ENCODE peak calls at places on chromosomes 4 and X, in four cellular contexts. H is stimulated activated CD4-positive, alpha-beta T cell treated with anti-CD3 and anti-CD28 coated beads, Interleukin-1b, Interleukin-23, amount 100 ng/mL, for 24 hours; L is keratinocyte; U is amniotic stem cell. D is an unnamed sample.

GRCh38 chrX:95076449-95076848 is 1402.4 kb downstream of the FAM133A start:
- DNase-seq in L (no peak), U (peak; percentile 57), H (no peak), D (peak; percentile 21)

GRCh38 chr4:2936773-2937145 is 26.4 kb downstream of the NOP14 start:
- DNase-seq in H (no peak), U (no peak), L (peak; percentile 74), D (no peak)

GRCh38 chr4:153909672-153910071 is 120.8 kb upstream of the SFRP2 start:
- DNase-seq in U (no peak), L (no peak), H (no peak), D (no peak)

GRCh38 chrX:109049903-109050302 is 313.5 kb upstream of the IRS4 start:
- DNase-seq in H (no peak), L (no peak), U (no peak), D (no peak)

GRCh38 chr4:3867403-3868100 is 101.4 kb downstream of the ADRA2C start:
- DNase-seq in L (no peak), U (no peak), H (no peak), D (peak; percentile 35)

GRCh38 chr4:164509951-164510350 is 244.0 kb upstream of the SMIM31 start:
- DNase-seq in U (no peak), L (no peak), H (no peak), D (no peak)

GRCh38 chr4:182643801-182644311 is 273.3 kb downstream of the DCTD start:
- DNase-seq in L (no peak), U (no peak), H (no peak), D (peak; percentile 82)

GRCh38 chr4:114226178-114226577 is 246.7 kb upstream of the ARSJ start:
- DNase-seq in H (no peak), L (no peak), U (no peak), D (no peak)

GRCh38 chr4:150217192-150217591 is 138.9 kb downstream of the DCLK2 start:
- DNase-seq in H (no peak), L (no peak), U (peak; percentile 53), D (peak; percentile 55)

GRCh38 chr4:81352476-81352875 is 119.2 kb downstream of the RASGEF1B start:
- DNase-seq in U (no peak), L (no peak), H (no peak), D (no peak)

GRCh38 chrX:155048997-155049619 is 21.8 kb downstream of the CMC4 start:
- DNase-seq in U (peak; percentile 1), H (no peak), L (no peak), D (peak; percentile 14)

GRCh38 chr4:71694946-71695345 is 88.9 kb downstream of the GC start:
- DNase-seq in L (no peak), U (no peak), H (no peak), D (no peak)

GRCh38 chr4:173490817-173491518 is 39.1 kb downstream of the HAND2 start:
- DNase-seq in L (no peak), H (no peak), U (peak; percentile 9), D (no peak)

GRCh38 chr4:124420166-124420695 is 292.3 kb downstream of the ANKRD50 start:
- DNase-seq in L (no peak), U (no peak), H (no peak), D (no peak)

GRCh38 chr4:153042757-153043156 is 106.6 kb downstream of the FHDC1 start:
- DNase-seq in L (no peak), U (no peak), H (no peak), D (no peak)

GRCh38 chrX:49810233-49810632 is 18.9 kb upstream of the PAGE4 start:
- DNase-seq in U (no peak), L (no peak), H (no peak), D (no peak)

GRCh38 chr4:75769044-75769443 is 44.7 kb downstream of the USO1 start:
- DNase-seq in U (no peak), L (no peak), H (no peak), D (no peak)

GRCh38 chrX:39729834-39730670 is 367.7 kb downstream of the BCOR start:
- DNase-seq in H (no peak), U (no peak), L (no peak), D (peak; percentile 79)

GRCh38 chrX:107429090-107429489 is 20.4 kb upstream of the FRMPD3 start:
- DNase-seq in H (no peak), U (no peak), L (no peak), D (no peak)

GRCh38 chrX:18654873-18655836 is 16.8 kb downstream of the RS1 start:
- DNase-seq in H (no peak), U (no peak), L (no peak), D (no peak)

GRCh38 chr4:47882228-47882627 is 32.2 kb downstream of the NFXL1 start:
- DNase-seq in H (no peak), U (no peak), L (no peak), D (no peak)

GRCh38 chr4:182143086-182143821 is 99.9 kb upstream of the TENM3 start:
- DNase-seq in H (no peak), L (no peak), U (no peak), D (peak; percentile 51)